ENCODE peak calls at places on chromosomes 2 and 18, in ten cellular contexts. One of them, this sample, is unnamed. For H3K4me1, the result is how much of the 10 kb centered on the place peaks cover.

GRCh38 chr18:2147866-2148265 is 423.4 kb downstream of the METTL4 start:
- DNase-seq in stomach: no peak
- DNase-seq in SK-N-SH: no peak
- DNase-seq in GM12878: no peak
- DNase-seq in A549: no peak
- DNase-seq in K562: no peak
- DNase-seq in ovary: no peak
- DNase-seq in tibial nerve: no peak
- DNase-seq in sigmoid colon: no peak
- DNase-seq in HepG2: no peak
- DNase-seq in this sample: no peak

GRCh38 chr18:31148580-31148979 is 14.1 kb downstream of the DSC1 start:
- DNase-seq in stomach: no peak
- DNase-seq in SK-N-SH: no peak
- DNase-seq in GM12878: no peak
- DNase-seq in A549: no peak
- DNase-seq in K562: no peak
- DNase-seq in ovary: no peak
- DNase-seq in tibial nerve: no peak
- DNase-seq in sigmoid colon: no peak
- DNase-seq in HepG2: no peak
- DNase-seq in this sample: no peak

GRCh38 chr2:103615706-103616105 is 853.9 kb downstream of the TMEM182 start:
- DNase-seq in stomach: no peak
- DNase-seq in SK-N-SH: no peak
- DNase-seq in GM12878: no peak
- DNase-seq in A549: no peak
- DNase-seq in K562: no peak
- DNase-seq in ovary: no peak
- DNase-seq in tibial nerve: no peak
- DNase-seq in sigmoid colon: no peak
- DNase-seq in HepG2: no peak
- DNase-seq in this sample: no peak

GRCh38 chr2:9655441-9656269 is 24.9 kb upstream of the YWHAQ start:
- DNase-seq in stomach: no peak
- DNase-seq in SK-N-SH: no peak
- DNase-seq in GM12878: peak
- DNase-seq in A549: peak
- DNase-seq in K562: peak
- DNase-seq in ovary: no peak
- DNase-seq in tibial nerve: no peak
- DNase-seq in sigmoid colon: no peak
- DNase-seq in HepG2: no peak
- DNase-seq in this sample: no peak

GRCh38 chr2:23299796-23300195 is 85.2 kb upstream of the KLHL29 start:
- DNase-seq in stomach: no peak
- DNase-seq in SK-N-SH: no peak
- DNase-seq in GM12878: no peak
- DNase-seq in A549: no peak
- DNase-seq in K562: no peak
- DNase-seq in ovary: no peak
- DNase-seq in tibial nerve: no peak
- DNase-seq in sigmoid colon: no peak
- DNase-seq in HepG2: no peak
- DNase-seq in this sample: no peak

GRCh38 chr2:120934891-120935338 is 199.2 kb downstream of the GLI2 start:
- DNase-seq in stomach: peak
- DNase-seq in SK-N-SH: no peak
- DNase-seq in GM12878: no peak
- DNase-seq in A549: peak
- DNase-seq in K562: peak
- DNase-seq in ovary: no peak
- DNase-seq in tibial nerve: no peak
- DNase-seq in sigmoid colon: no peak
- DNase-seq in HepG2: peak
- DNase-seq in this sample: no peak

GRCh38 chr2:187372213-187372612 is 75.8 kb downstream of the CALCRL start:
- DNase-seq in stomach: no peak
- DNase-seq in SK-N-SH: no peak
- DNase-seq in GM12878: no peak
- DNase-seq in A549: no peak
- DNase-seq in K562: no peak
- DNase-seq in ovary: peak
- DNase-seq in tibial nerve: no peak
- DNase-seq in sigmoid colon: no peak
- DNase-seq in HepG2: no peak
- DNase-seq in this sample: no peak

GRCh38 chr2:5528741-5529140 is 163.4 kb upstream of the SOX11 start:
- DNase-seq in stomach: no peak
- DNase-seq in SK-N-SH: no peak
- DNase-seq in GM12878: no peak
- DNase-seq in A549: no peak
- DNase-seq in K562: no peak
- DNase-seq in ovary: no peak
- DNase-seq in tibial nerve: no peak
- DNase-seq in sigmoid colon: no peak
- DNase-seq in HepG2: no peak
- DNase-seq in this sample: no peak

GRCh38 chr2:240439698-240440151 is 4.3 kb downstream of the GPC1 start:
- DNase-seq in stomach: no peak
- DNase-seq in SK-N-SH: no peak
- DNase-seq in GM12878: no peak
- DNase-seq in A549: no peak
- DNase-seq in K562: no peak
- DNase-seq in ovary: peak
- DNase-seq in tibial nerve: no peak
- DNase-seq in sigmoid colon: peak
- DNase-seq in HepG2: no peak
- DNase-seq in this sample: peak

GRCh38 chr2:29130295-29130694 is 15.1 kb downstream of the CLIP4 start:
- DNase-seq in stomach: no peak
- DNase-seq in SK-N-SH: no peak
- DNase-seq in GM12878: no peak
- DNase-seq in A549: peak
- DNase-seq in K562: peak
- DNase-seq in ovary: peak
- DNase-seq in tibial nerve: no peak
- DNase-seq in sigmoid colon: no peak
- DNase-seq in HepG2: peak
- DNase-seq in this sample: peak

GRCh38 chr18:6708880-6709279 is 20.6 kb upstream of the ARHGAP28 start:
- DNase-seq in stomach: no peak
- DNase-seq in SK-N-SH: no peak
- DNase-seq in GM12878: no peak
- DNase-seq in A549: no peak
- DNase-seq in K562: no peak
- DNase-seq in ovary: no peak
- DNase-seq in tibial nerve: no peak
- DNase-seq in sigmoid colon: no peak
- DNase-seq in HepG2: no peak
- DNase-seq in this sample: no peak

GRCh38 chr2:240573071-240573515 is 4.8 kb downstream of the RNPEPL1 start:
- DNase-seq in stomach: no peak
- DNase-seq in SK-N-SH: no peak
- DNase-seq in GM12878: no peak
- DNase-seq in A549: no peak
- DNase-seq in K562: no peak
- DNase-seq in ovary: no peak
- DNase-seq in tibial nerve: no peak
- DNase-seq in sigmoid colon: peak
- DNase-seq in HepG2: no peak
- DNase-seq in this sample: no peak

GRCh38 chr2:226581661-226582060 is 218.0 kb downstream of the IRS1 start:
- DNase-seq in stomach: no peak
- DNase-seq in SK-N-SH: no peak
- DNase-seq in GM12878: no peak
- DNase-seq in A549: no peak
- DNase-seq in K562: no peak
- DNase-seq in ovary: no peak
- DNase-seq in tibial nerve: no peak
- DNase-seq in sigmoid colon: no peak
- DNase-seq in HepG2: no peak
- DNase-seq in this sample: no peak
- H3K4me1 ChIP-seq in stomach: under half
- H3K4me1 ChIP-seq in SK-N-SH: under half
- H3K4me1 ChIP-seq in GM12878: under half
- H3K4me1 ChIP-seq in A549: under half
- H3K4me1 ChIP-seq in K562: under half
- H3K4me1 ChIP-seq in ovary: under half
- H3K4me1 ChIP-seq in tibial nerve: under half
- H3K4me1 ChIP-seq in sigmoid colon: under half
- H3K4me1 ChIP-seq in HepG2: half or more
- H3K4me1 ChIP-seq in this sample: under half

GRCh38 chr18:47772374-47773248 is 157.8 kb downstream of the SMAD2 start:
- DNase-seq in stomach: peak
- DNase-seq in SK-N-SH: no peak
- DNase-seq in GM12878: no peak
- DNase-seq in A549: peak
- DNase-seq in K562: peak
- DNase-seq in ovary: no peak
- DNase-seq in tibial nerve: no peak
- DNase-seq in sigmoid colon: no peak
- DNase-seq in HepG2: peak
- DNase-seq in this sample: peak
- TF ChIP-seq CTCF in stomach: no peak
- TF ChIP-seq CTCF in SK-N-SH: peak
- TF ChIP-seq CTCF in GM12878: peak
- TF ChIP-seq CTCF in A549: peak
- TF ChIP-seq CTCF in K562: peak
- TF ChIP-seq CTCF in ovary: no peak
- TF ChIP-seq CTCF in tibial nerve: peak
- TF ChIP-seq CTCF in sigmoid colon: peak
- TF ChIP-seq CTCF in HepG2: peak
- TF ChIP-seq CTCF in this sample: peak

GRCh38 chr2:75403991-75404428 is 156.7 kb downstream of the EVA1A start:
- DNase-seq in stomach: no peak
- DNase-seq in SK-N-SH: peak
- DNase-seq in GM12878: peak
- DNase-seq in A549: peak
- DNase-seq in K562: peak
- DNase-seq in ovary: no peak
- DNase-seq in tibial nerve: no peak
- DNase-seq in sigmoid colon: no peak
- DNase-seq in HepG2: peak
- DNase-seq in this sample: no peak
- TF ChIP-seq EP300 in stomach: no peak
- TF ChIP-seq EP300 in SK-N-SH: no peak
- TF ChIP-seq EP300 in GM12878: no peak
- TF ChIP-seq EP300 in A549: no peak
- TF ChIP-seq EP300 in K562: no peak
- TF ChIP-seq EP300 in ovary: no peak
- TF ChIP-seq EP300 in tibial nerve: no peak
- TF ChIP-seq EP300 in sigmoid colon: no peak
- TF ChIP-seq EP300 in HepG2: no peak
- TF ChIP-seq EP300 in this sample: no peak

DNA sequence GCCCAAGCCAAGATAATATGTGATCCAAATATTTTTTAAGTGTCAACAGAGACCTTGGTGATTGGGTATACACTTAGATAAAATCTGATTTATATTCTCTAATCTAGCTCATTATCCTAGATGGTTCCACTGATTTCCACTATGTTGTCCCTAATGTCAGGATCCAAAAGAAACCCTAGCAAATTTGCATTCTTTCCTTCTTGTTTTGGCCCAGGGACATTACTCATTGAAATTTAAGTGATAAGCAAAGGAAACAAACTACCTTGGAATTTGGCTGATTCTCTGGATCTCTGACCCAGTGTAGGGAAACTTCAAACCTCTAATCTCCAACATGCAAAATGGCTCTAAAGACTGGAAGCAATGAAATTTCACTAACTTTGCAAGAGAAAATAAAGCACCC is 179.8 kb upstream of the MEIS1 start:
- DNase-seq in stomach: no peak
- DNase-seq in SK-N-SH: no peak
- DNase-seq in GM12878: no peak
- DNase-seq in A549: no peak
- DNase-seq in K562: no peak
- DNase-seq in ovary: no peak
- DNase-seq in tibial nerve: no peak
- DNase-seq in sigmoid colon: no peak
- DNase-seq in HepG2: no peak
- DNase-seq in this sample: no peak
- H3K4me1 ChIP-seq in stomach: under half
- H3K4me1 ChIP-seq in SK-N-SH: under half
- H3K4me1 ChIP-seq in GM12878: under half
- H3K4me1 ChIP-seq in A549: under half
- H3K4me1 ChIP-seq in K562: under half
- H3K4me1 ChIP-seq in ovary: under half
- H3K4me1 ChIP-seq in tibial nerve: under half
- H3K4me1 ChIP-seq in sigmoid colon: under half
- H3K4me1 ChIP-seq in HepG2: under half
- H3K4me1 ChIP-seq in this sample: under half

GRCh38 chr2:2843969-2844548 is 513.0 kb upstream of the MYT1L start:
- DNase-seq in stomach: no peak
- DNase-seq in SK-N-SH: no peak
- DNase-seq in GM12878: no peak
- DNase-seq in A549: no peak
- DNase-seq in K562: peak
- DNase-seq in ovary: no peak
- DNase-seq in tibial nerve: no peak
- DNase-seq in sigmoid colon: no peak
- DNase-seq in HepG2: peak
- DNase-seq in this sample: no peak
- TF ChIP-seq CTCF in stomach: no peak
- TF ChIP-seq CTCF in SK-N-SH: peak
- TF ChIP-seq CTCF in GM12878: peak
- TF ChIP-seq CTCF in A549: no peak
- TF ChIP-seq CTCF in K562: peak
- TF ChIP-seq CTCF in ovary: no peak
- TF ChIP-seq CTCF in tibial nerve: no peak
- TF ChIP-seq CTCF in sigmoid colon: no peak
- TF ChIP-seq CTCF in HepG2: peak
- TF ChIP-seq CTCF in this sample: no peak

GRCh38 chr2:62188416-62188815 is 7.5 kb upstream of the B3GNT2 start:
- DNase-seq in stomach: no peak
- DNase-seq in SK-N-SH: no peak
- DNase-seq in GM12878: no peak
- DNase-seq in A549: no peak
- DNase-seq in K562: no peak
- DNase-seq in ovary: no peak
- DNase-seq in tibial nerve: no peak
- DNase-seq in sigmoid colon: no peak
- DNase-seq in HepG2: no peak
- DNase-seq in this sample: no peak
- TF ChIP-seq EP300 in stomach: no peak
- TF ChIP-seq EP300 in SK-N-SH: no peak
- TF ChIP-seq EP300 in GM12878: no peak
- TF ChIP-seq EP300 in A549: no peak
- TF ChIP-seq EP300 in K562: no peak
- TF ChIP-seq EP300 in ovary: no peak
- TF ChIP-seq EP300 in tibial nerve: no peak
- TF ChIP-seq EP300 in sigmoid colon: no peak
- TF ChIP-seq EP300 in HepG2: no peak
- TF ChIP-seq EP300 in this sample: no peak